ENCODE peak calls at places on chromosome 22, in eight cellular contexts. G is trophoblast cell, Y is hepatocyte, W is OCI-LY7, M is GM23338, X is GM23248, A is IMR-90, N is fibroblast of lung. S is an unnamed sample.

GRCh38 chr22:47100019-47100418 is 337.6 kb downstream of the TBC1D22A start:
- DNase-seq in G (no peak), Y (no peak), W (no peak), M (no peak), X (no peak), A (no peak), N (no peak), S (no peak)

GRCh38 chr22:38218661-38219331 is 17.0 kb downstream of the MAFF start:
- DNase-seq in G (peak; percentile 98), Y (peak; percentile 93), W (no peak), M (peak; percentile 91), X (peak; percentile 94), A (peak; percentile 97), N (peak; percentile 83), S (peak; percentile 66)

GRCh38 chr22:31230155-31230870 is 18.2 kb downstream of the LIMK2 start:
- DNase-seq in G (peak; percentile 65), Y (no peak), W (no peak), M (no peak), X (peak; percentile 42), A (peak; percentile 44), N (peak; percentile 24), S (no peak)

GRCh38 chr22:23187871-23188700 is 7.8 kb downstream of the BCR start:
- DNase-seq in G (no peak), Y (no peak), W (no peak), M (no peak), X (peak; percentile 38), A (peak; percentile 23), N (no peak), S (no peak)

GRCh38 chr22:35154937-35155387 is 89.0 kb downstream of the ISX start:
- DNase-seq in G (peak; percentile 74), Y (peak; percentile 86), W (peak; percentile 36), M (peak; percentile 96), X (peak; percentile 70), A (peak; percentile 35), N (peak; percentile 48), S (peak; percentile 30)

GRCh38 chr22:23396362-23397007 is 183.6 kb downstream of the IGLL1 start:
- DNase-seq in G (no peak), Y (no peak), W (no peak), M (no peak), X (no peak), A (no peak), N (no peak), S (no peak)

GRCh38 chr22:30315962-30316576 is 10.7 kb downstream of the TBC1D10A start:
- DNase-seq in G (no peak), Y (no peak), W (no peak), M (no peak), X (no peak), A (peak; percentile 9), N (no peak), S (no peak)

GRCh38 chr22:21755855-21756284 is 20.3 kb upstream of the YPEL1 start:
- DNase-seq in G (no peak), Y (no peak), W (no peak), M (no peak), X (peak; percentile 97), A (peak; percentile 90), N (peak; percentile 65), S (no peak)

GRCh38 chr22:38401336-38402084 is 53.5 kb downstream of the KCNJ4 start:
- DNase-seq in G (no peak), Y (no peak), W (no peak), M (no peak), X (no peak), A (no peak), N (no peak), S (no peak)

GRCh38 chr22:30857791-30858190 is 110.8 kb downstream of the MORC2 start:
- DNase-seq in G (no peak), Y (no peak), W (no peak), M (no peak), X (no peak), A (no peak), N (no peak), S (no peak)

GRCh38 chr22:27108425-27109114 is 451.2 kb downstream of the MIAT start:
- DNase-seq in G (no peak), Y (peak; percentile 36), W (no peak), M (no peak), X (no peak), A (no peak), N (no peak), S (no peak)

GRCh38 chr22:18023509-18024275 is 669 bp downstream of the MICAL3 start:
- DNase-seq in G (peak; percentile 85), Y (peak; percentile 91), W (peak; percentile 67), M (peak; percentile 80), X (peak; percentile 96), A (peak; percentile 85), N (peak; percentile 86), S (peak; percentile 58)

GRCh38 chr22:22848364-22848866 is 39.2 kb upstream of the IGLL5 start:
- DNase-seq in G (peak; percentile 84), Y (peak; percentile 87), W (peak; percentile 79), M (peak; percentile 91), X (peak; percentile 50), A (peak; percentile 31), N (peak; percentile 47), S (peak; percentile 65)

GRCh38 chr22:40436460-40437431 is 66.4 kb downstream of the SGSM3 start:
- DNase-seq in G (peak; percentile 77), Y (peak; percentile 74), W (peak; percentile 95), M (peak; percentile 79), X (peak; percentile 73), A (peak; percentile 74), N (peak; percentile 80), S (peak; percentile 84)

GRCh38 chr22:27238935-27239510 is 562.5 kb downstream of the MN1 start:
- DNase-seq in G (peak; percentile 70), Y (peak; percentile 88), W (no peak), M (no peak), X (peak; percentile 94), A (peak; percentile 97), N (peak; percentile 69), S (no peak)

GRCh38 chr22:38834215-38834953 is 9.4 kb downstream of the NPTXR start:
- DNase-seq in G (no peak), Y (no peak), W (no peak), M (no peak), X (no peak), A (no peak), N (no peak), S (no peak)

GRCh38 chr22:45762545-45763235 is 91.1 kb downstream of the ATXN10 start:
- DNase-seq in G (no peak), Y (no peak), W (no peak), M (no peak), X (no peak), A (peak; percentile 28), N (no peak), S (no peak)

GRCh38 chr22:45757936-45758335 is 86.3 kb downstream of the ATXN10 start:
- DNase-seq in G (no peak), Y (no peak), W (no peak), M (no peak), X (no peak), A (no peak), N (no peak), S (no peak)

GRCh38 chr22:45763236-45763624 is 91.6 kb downstream of the ATXN10 start:
- DNase-seq in G (no peak), Y (no peak), W (no peak), M (peak; percentile 24), X (no peak), A (no peak), N (no peak), S (no peak)

GRCh38 chr22:45758603-45759002 is 87.0 kb downstream of the ATXN10 start:
- DNase-seq in G (peak; percentile 9), Y (no peak), W (no peak), M (no peak), X (no peak), A (no peak), N (no peak), S (no peak)

GRCh38 chr22:45760682-45761081 is 89.0 kb downstream of the ATXN10 start:
- DNase-seq in G (no peak), Y (no peak), W (no peak), M (no peak), X (no peak), A (no peak), N (no peak), S (no peak)
- H3K36me3 ChIP-seq in G (peaks cover 7% of the 10 kb centered on the region), Y (no peaks in the 10 kb centered on the region), W (peaks cover 49% of the 10 kb centered on the region), M (no peaks in the 10 kb centered on the region), X (peaks cover 2% of the 10 kb centered on the region), A (peaks cover 20% of the 10 kb centered on the region), N (peaks cover 3% of the 10 kb centered on the region), S (no peaks in the 10 kb centered on the region)

GRCh38 chr22:46069518-46070214 is 80.7 kb upstream of the PPARA start:
- DNase-seq in G (no peak), Y (no peak), W (peak; percentile 10), M (no peak), X (peak; percentile 92), A (peak; percentile 91), N (peak; percentile 97), S (no peak)
- H2AFZ ChIP-seq in G (no peak overlapping the region), Y (peak overlapping the region; percentile 94), W (no peak overlapping the region), M (peak overlapping the region; percentile 97), X (no peak overlapping the region), A (peak overlapping the region; percentile 88), N (no peak overlapping the region), S (peak overlapping the region; percentile 39)

GRCh38 chr22:44372611-44373010 is 59.9 kb upstream of the SHISAL1 start:
- DNase-seq in G (no peak), Y (no peak), W (no peak), M (no peak), X (no peak), A (no peak), N (no peak), S (no peak)
- H3K4me2 ChIP-seq in G (no peak overlapping the region), Y (no peak overlapping the region), W (no peak overlapping the region), M (no peak overlapping the region), X (no peak overlapping the region), A (no peak overlapping the region), N (no peak overlapping the region), S (no peak overlapping the region)

GRCh38 chr22:19875531-19876313 is 21.0 kb upstream of the GNB1L start:
- DNase-seq in G (peak; percentile 59), Y (no peak), W (no peak), M (no peak), X (no peak), A (no peak), N (no peak), S (no peak)
- H3K36me3 ChIP-seq in G (no peaks in the 10 kb centered on the region), Y (no peaks in the 10 kb centered on the region), W (no peaks in the 10 kb centered on the region), M (no peaks in the 10 kb centered on the region), X (no peaks in the 10 kb centered on the region), A (peaks cover 1% of the 10 kb centered on the region), N (peaks cover 10% of the 10 kb centered on the region), S (no peaks in the 10 kb centered on the region)

DNA sequence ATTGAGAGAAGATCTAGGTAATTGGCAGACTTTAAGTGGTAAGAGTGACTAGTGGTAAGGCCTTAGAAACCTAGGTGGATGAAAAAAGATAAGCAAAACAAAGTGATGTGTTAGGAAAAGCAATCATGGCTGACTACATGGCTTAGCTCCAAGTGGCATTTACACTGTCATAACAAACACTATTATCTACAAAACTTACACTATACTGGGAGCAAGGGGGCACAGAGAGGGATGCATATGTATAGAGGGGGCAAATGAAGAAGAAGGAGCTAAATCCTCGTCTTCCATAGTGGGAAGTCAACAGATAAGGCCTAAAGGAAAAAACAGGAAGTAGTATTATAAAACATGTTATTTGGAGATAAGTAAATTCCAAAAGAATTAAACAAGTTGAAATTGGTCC is 32.5 kb downstream of the ADORA2A start:
- DNase-seq in G (no peak), Y (no peak), W (no peak), M (no peak), X (no peak), A (no peak), N (no peak), S (no peak)
- H2AFZ ChIP-seq in G (no peak overlapping the region), Y (no peak overlapping the region), W (peak overlapping the region; percentile 35), M (no peak overlapping the region), X (peak overlapping the region; percentile 33), A (no peak overlapping the region), N (no peak overlapping the region), S (peak overlapping the region; percentile 90)

S was measured in MM.1S.